ENCODE peak calls at places on chromosome 16, in four cellular contexts. U is tibial artery, H is cardiac muscle cell, D is SK-N-SH. V is an unnamed sample.

GRCh38 chr16:70758786-70759185 is 42.2 kb downstream of the VAC14 start:
- DNase-seq in U (no peak), H (no peak), D (no peak), V (no peak)

GRCh38 chr16:31331141-31331764 is 23.7 kb upstream of the ITGAX start:
- DNase-seq in U (no peak), H (no peak), D (no peak), V (no peak)

GRCh38 chr16:50469744-50470301 is 78.4 kb upstream of the NKD1 start:
- DNase-seq in U (no peak), H (no peak), D (no peak), V (no peak)

GRCh38 chr16:17205279-17206139 is 265.3 kb downstream of the XYLT1 start:
- DNase-seq in U (no peak), H (no peak), D (no peak), V (no peak)

GRCh38 chr16:71249399-71249798 is 18.9 kb upstream of the HYDIN start:
- DNase-seq in U (no peak), H (no peak), D (no peak), V (no peak)

GRCh38 chr16:77276686-77277085 is 77.5 kb downstream of the SYCE1L start:
- DNase-seq in U (no peak), H (no peak), D (no peak), V (no peak)

GRCh38 chr16:25009822-25010221 is 5.3 kb downstream of the ARHGAP17 start:
- DNase-seq in U (peak; percentile 49), H (peak; percentile 48), D (no peak), V (no peak)

GRCh38 chr16:82056550-82056896 is 21.5 kb downstream of the HSD17B2 start:
- DNase-seq in U (no peak), H (no peak), D (no peak), V (no peak)

GRCh38 chr16:25063865-25064264 is 47.7 kb upstream of the LCMT1 start:
- DNase-seq in U (no peak), H (peak; percentile 57), D (no peak), V (no peak)

GRCh38 chr16:76837872-76838271 is 353.1 kb upstream of the MON1B start:
- DNase-seq in U (no peak), H (no peak), D (no peak), V (no peak)

GRCh38 chr16:66935319-66936011 is at the start of gene CES2:
- DNase-seq in U (no peak), H (no peak), D (peak; percentile 71), V (no peak)

GRCh38 chr16:8944113-8944765 is 19.5 kb downstream of the USP7 start:
- DNase-seq in U (no peak), H (no peak), D (no peak), V (peak; percentile 40)

GRCh38 chr16:66508261-66508913 is 41.5 kb downstream of the TK2 start:
- DNase-seq in U (no peak), H (peak; percentile 34), D (no peak), V (no peak)

GRCh38 chr16:88426018-88426417 is 27.1 kb upstream of the ZFPM1 start:
- DNase-seq in U (no peak), H (no peak), D (no peak), V (no peak)

GRCh38 chr16:48299471-48299870 is 52.1 kb upstream of the ABCC11 start:
- DNase-seq in U (no peak), H (no peak), D (no peak), V (no peak)

GRCh38 chr16:52191533-52192134 is 355.3 kb downstream of the TOX3 start:
- DNase-seq in U (peak; percentile 50), H (peak; percentile 73), D (peak; percentile 46), V (no peak)

GRCh38 chr16:14071576-14072271 is 605 bp downstream of the MRTFB start:
- DNase-seq in U (peak; percentile 28), H (no peak), D (no peak), V (no peak)

GRCh38 chr16:28292731-28293588 is 635 bp downstream of the SBK1 start:
- DNase-seq in U (no peak), H (no peak), D (peak; percentile 74), V (no peak)

DNA sequence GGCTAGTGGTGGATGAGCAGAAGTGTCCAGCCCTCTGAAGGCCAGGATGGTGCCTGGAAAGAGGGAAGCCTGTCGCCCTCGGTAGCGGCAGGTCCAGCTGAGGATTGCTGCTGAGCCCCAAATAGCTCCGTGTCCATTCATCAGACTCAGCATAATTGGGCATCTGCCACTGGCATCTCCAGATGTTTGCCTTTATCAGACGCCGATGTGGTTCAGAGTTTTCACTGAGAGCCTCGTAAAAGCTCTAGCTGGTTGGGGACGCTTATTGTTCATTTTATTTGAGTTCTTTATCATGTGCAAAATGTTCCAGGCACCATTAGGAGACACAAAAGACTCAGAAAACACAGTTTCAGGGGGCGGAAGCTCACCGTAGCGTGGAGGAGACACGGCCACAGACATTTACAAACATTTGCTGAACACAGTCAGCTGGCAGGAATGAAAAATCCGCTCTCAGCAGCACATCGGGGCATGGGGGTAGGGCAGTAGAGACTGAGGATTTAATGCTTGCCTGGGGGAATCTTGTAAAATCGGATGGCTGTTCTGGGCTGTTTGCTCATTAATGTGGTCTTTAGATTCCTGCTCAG is 41.8 kb downstream of the SMPD3 start:
- DNase-seq in U (no peak), H (no peak), D (peak; percentile 76), V (no peak)
- H3K4me3 ChIP-seq in U (no peak overlapping the region), H (no peak overlapping the region), D (peak overlapping the region; percentile 23), V (no peak overlapping the region)

GRCh38 chr16:3220839-3221238 is 14.1 kb downstream of the ZNF200 start:
- DNase-seq in U (no peak), H (no peak), D (no peak), V (no peak)

DNA sequence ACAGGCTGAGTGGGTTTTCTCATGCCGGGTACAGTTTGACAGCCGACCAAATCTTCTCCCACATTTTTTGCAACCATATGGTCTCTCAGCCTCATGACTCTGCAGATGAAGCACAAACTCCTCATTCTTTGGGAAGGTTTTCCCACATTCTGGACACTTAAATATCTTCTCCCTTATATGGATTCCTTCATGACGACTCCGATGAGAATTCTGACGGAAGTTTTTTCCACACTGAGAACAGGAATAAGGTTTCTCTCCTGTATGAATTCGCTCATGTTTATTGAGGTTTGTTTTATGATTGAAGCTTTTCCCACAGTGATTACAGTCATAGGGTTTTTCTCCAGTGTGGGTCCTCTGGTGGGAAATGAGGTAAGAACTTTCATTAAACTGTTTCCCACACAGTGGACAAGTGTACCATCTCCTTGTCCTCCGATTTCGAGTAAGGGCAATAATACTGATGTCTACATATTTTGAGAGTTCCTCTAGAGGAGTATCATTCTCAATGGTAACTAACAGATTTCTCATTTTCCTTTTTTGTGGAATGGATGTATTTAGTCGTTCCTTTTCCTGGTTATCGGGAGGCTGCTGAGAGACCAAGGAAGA is 10.9 kb downstream of the ZNF200 start:
- DNase-seq in U (no peak), H (no peak), D (no peak), V (no peak)
- H3K36me3 ChIP-seq in U (peaks cover 75% of the 10 kb centered on the region), H (peaks cover 39% of the 10 kb centered on the region), D (peaks cover 65% of the 10 kb centered on the region), V (peaks cover 2% of the 10 kb centered on the region)

GRCh38 chr16:56584276-56584675 is 5.1 kb upstream of the MT3 start:
- DNase-seq in U (no peak), H (no peak), D (no peak), V (no peak)
- H3K27me3 ChIP-seq in U (no peaks in the 10 kb centered on the region), H (peaks cover 44% of the 10 kb centered on the region), D (no peaks in the 10 kb centered on the region), V (no peaks in the 10 kb centered on the region)

GRCh38 chr16:10937068-10937859 is 5.0 kb downstream of the DEXI start:
- DNase-seq in U (no peak), H (no peak), D (no peak), V (no peak)
- H3K4me3 ChIP-seq in U (peak overlapping the region; percentile 28), H (no peak overlapping the region), D (no peak overlapping the region), V (peak overlapping the region; percentile 40)

DNA sequence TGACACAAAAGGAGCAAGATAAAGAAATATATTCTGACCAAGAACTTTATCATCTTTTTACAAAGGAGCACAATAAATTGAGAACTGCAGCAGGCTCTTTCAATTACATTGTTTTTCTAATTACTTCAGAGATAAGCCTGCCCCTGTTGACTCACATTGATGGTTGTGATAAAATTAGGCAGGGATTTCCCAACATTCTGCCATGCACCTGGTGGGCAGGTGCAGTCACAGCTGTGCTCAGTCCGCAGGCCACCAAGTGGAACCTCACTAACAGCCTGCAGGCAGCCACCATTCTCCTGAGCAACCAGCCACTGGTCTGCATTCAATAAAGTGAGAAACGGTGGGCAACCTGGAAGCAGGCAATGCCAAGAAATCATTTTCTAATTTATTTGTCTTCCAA is 5.1 kb downstream of the FANCA start:
- DNase-seq in U (no peak), H (no peak), D (no peak), V (no peak)
- H3K36me3 ChIP-seq in U (no peaks in the 10 kb centered on the region), H (no peaks in the 10 kb centered on the region), D (peaks cover 18% of the 10 kb centered on the region), V (peaks cover 4% of the 10 kb centered on the region)

GRCh38 chr16:86994651-86995171 is 322.5 kb downstream of the C16orf95 start:
- DNase-seq in U (no peak), H (peak; percentile 85), D (no peak), V (no peak)

GRCh38 chr16:86993426-86994110 is 323.6 kb downstream of the C16orf95 start:
- DNase-seq in U (no peak), H (no peak), D (no peak), V (no peak)

GRCh38 chr16:86995456-86995855 is 321.7 kb downstream of the C16orf95 start:
- DNase-seq in U (no peak), H (no peak), D (no peak), V (no peak)

GRCh38 chr16:86992587-86992986 is 324.6 kb downstream of the C16orf95 start:
- DNase-seq in U (no peak), H (no peak), D (no peak), V (no peak)

GRCh38 chr16:86994215-86994614 is 323.0 kb downstream of the C16orf95 start:
- DNase-seq in U (no peak), H (no peak), D (no peak), V (no peak)
- H3K27me3 ChIP-seq in U (no peaks in the 10 kb centered on the region), H (no peaks in the 10 kb centered on the region), D (peaks cover 35% of the 10 kb centered on the region), V (peaks cover 1% of the 10 kb centered on the region)

DNA sequence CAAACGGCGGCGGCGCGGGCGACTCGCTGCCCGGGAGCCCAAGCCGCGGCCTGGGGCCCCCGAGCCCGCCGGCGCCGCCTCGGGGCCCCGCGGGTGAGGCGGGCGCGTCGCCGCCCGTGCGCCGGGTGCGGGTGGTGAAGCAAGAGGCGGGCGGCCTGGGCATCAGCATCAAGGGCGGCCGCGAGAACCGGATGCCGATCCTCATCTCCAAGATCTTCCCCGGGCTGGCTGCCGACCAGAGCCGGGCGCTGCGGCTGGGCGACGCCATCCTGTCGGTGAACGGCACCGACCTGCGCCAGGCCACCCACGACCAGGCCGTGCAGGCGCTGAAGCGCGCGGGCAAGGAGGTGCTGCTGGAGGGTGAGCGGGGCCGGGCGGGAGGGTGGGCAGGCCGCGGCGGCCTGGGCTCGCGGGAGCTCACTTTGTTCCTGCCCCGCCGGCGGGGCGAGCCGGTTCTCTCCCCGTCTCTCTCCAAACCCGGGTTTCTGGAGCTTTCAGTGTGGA is 475 bp downstream of the SNTB2 start:
- DNase-seq in U (peak; percentile 51), H (peak; percentile 50), D (peak; percentile 87), V (peak; percentile 70)
- H3K4me3 ChIP-seq in U (peak overlapping the region; percentile 93), H (peak overlapping the region; percentile 60), D (peak overlapping the region; percentile 76), V (peak overlapping the region; percentile 78)

GRCh38 chr16:53492499-53492898 is 10.5 kb downstream of the AKTIP start:
- DNase-seq in U (no peak), H (no peak), D (no peak), V (no peak)
- H3K36me3 ChIP-seq in U (peaks cover 89% of the 10 kb centered on the region), H (peaks cover 48% of the 10 kb centered on the region), D (peaks cover 71% of the 10 kb centered on the region), V (peaks cover 20% of the 10 kb centered on the region)

V was measured in GM06990.